ENCODE peak calls at places on chromosome 6, in ten cellular contexts. I is CD4-positive, alpha-beta T cell; N is GM23338; X is brain microvascular endothelial cell; J is RWPE2; M is Peyer's patch; W is mammary epithelial cell; B is AG04450; E is gastrocnemius medialis; F is BJ. R is an unnamed sample.

GRCh38 chr6:37381579-37381978 is 27.8 kb downstream of the RNF8 start:
- DNase-seq in W (peak; percentile 68), X (peak; percentile 31), I (peak; percentile 1), J (no peak), N (peak; percentile 91), M (no peak), E (peak; percentile 43), B (peak; percentile 21), F (peak; percentile 4), R (peak; percentile 84)

GRCh38 chr6:72783667-72784066 is 161.8 kb downstream of the KCNQ5 start:
- DNase-seq in E (no peak), I (no peak), J (no peak), M (no peak), X (peak; percentile 58), W (no peak), B (no peak), N (no peak), F (no peak), R (no peak)

GRCh38 chr6:37321101-37321500 is 32.7 kb upstream of the RNF8 start:
- DNase-seq in I (no peak), N (no peak), J (no peak), F (no peak), E (no peak), W (no peak), B (no peak), M (no peak), X (no peak), R (no peak)

GRCh38 chr6:38064431-38064830 is 244.9 kb downstream of the ZFAND3 start:
- DNase-seq in X (no peak), M (no peak), W (no peak), I (no peak), N (no peak), B (no peak), E (no peak), J (no peak), F (no peak), R (no peak)

GRCh38 chr6:39289490-39289889 is 24.7 kb downstream of the KCNK17 start:
- DNase-seq in N (no peak), B (no peak), E (no peak), W (no peak), M (no peak), J (no peak), X (no peak), F (no peak), I (no peak), R (no peak)

GRCh38 chr6:115159733-115160132 is 816.9 kb upstream of the HS3ST5 start:
- DNase-seq in E (no peak), I (no peak), X (no peak), B (no peak), J (no peak), M (no peak), N (no peak), F (no peak), W (no peak), R (no peak)

GRCh38 chr6:38068854-38069253 is 249.3 kb downstream of the ZFAND3 start:
- DNase-seq in J (no peak), W (no peak), N (no peak), E (no peak), M (no peak), B (no peak), I (no peak), F (no peak), X (no peak), R (no peak)

GRCh38 chr6:133297657-133298056 is 56.5 kb downstream of the EYA4 start:
- DNase-seq in I (no peak), J (no peak), B (no peak), X (no peak), W (no peak), M (no peak), N (no peak), F (no peak), E (no peak), R (no peak)

GRCh38 chr6:129575378-129576118 is 134.4 kb downstream of the ARHGAP18 start:
- DNase-seq in N (peak; percentile 79), E (no peak), J (no peak), I (no peak), F (peak; percentile 8), W (peak; percentile 70), X (peak; percentile 65), M (no peak), B (no peak), R (peak; percentile 65)

GRCh38 chr6:73285674-73286283 is 22.8 kb upstream of the KHDC1 start:
- DNase-seq in F (no peak), W (peak; percentile 30), B (peak; percentile 23), J (no peak), M (no peak), N (peak; percentile 82), E (no peak), I (no peak), X (peak; percentile 53), R (peak; percentile 57)

GRCh38 chr6:161066511-161066910 is 74.9 kb downstream of the MAP3K4 start:
- DNase-seq in E (no peak), B (no peak), F (no peak), M (no peak), J (no peak), N (peak; percentile 7), W (no peak), X (no peak), I (no peak), R (no peak)

GRCh38 chr6:7146079-7146828 is 38.5 kb downstream of the RREB1 start:
- DNase-seq in J (no peak), B (no peak), E (peak; percentile 68), M (peak; percentile 71), W (peak; percentile 56), I (no peak), F (no peak), X (peak; percentile 58), N (peak; percentile 52), R (peak; percentile 56)

GRCh38 chr6:37204014-37204751 is 34.2 kb downstream of the PIM1 start:
- DNase-seq in F (no peak), M (peak; percentile 66), B (no peak), W (peak; percentile 55), X (no peak), J (no peak), E (peak; percentile 52), I (no peak), N (no peak), R (peak; percentile 78)

GRCh38 chr6:35392111-35392702 is 49.8 kb downstream of the PPARD start:
- DNase-seq in B (no peak), N (no peak), X (no peak), I (no peak), F (no peak), M (peak; percentile 89), E (peak; percentile 27), J (peak; percentile 98), W (peak; percentile 94), R (peak; percentile 47)

GRCh38 chr6:30074331-30075093 is 1.1 kb downstream of the RNF39 start:
- DNase-seq in B (no peak), X (no peak), I (no peak), M (no peak), E (no peak), J (no peak), F (no peak), N (peak; percentile 78), W (no peak), R (peak; percentile 51)

GRCh38 chr6:109349419-109349987 is 32.8 kb downstream of the CD164 start:
- DNase-seq in X (peak; percentile 52), W (peak; percentile 30), M (peak; percentile 66), N (no peak), B (peak; percentile 27), I (no peak), J (no peak), E (no peak), F (peak; percentile 10), R (peak; percentile 75)

GRCh38 chr6:157929765-157930319 is 51.8 kb upstream of the SYNJ2 start:
- DNase-seq in W (no peak), E (no peak), M (no peak), N (no peak), F (no peak), J (no peak), X (no peak), B (no peak), I (no peak), R (no peak)

DNA sequence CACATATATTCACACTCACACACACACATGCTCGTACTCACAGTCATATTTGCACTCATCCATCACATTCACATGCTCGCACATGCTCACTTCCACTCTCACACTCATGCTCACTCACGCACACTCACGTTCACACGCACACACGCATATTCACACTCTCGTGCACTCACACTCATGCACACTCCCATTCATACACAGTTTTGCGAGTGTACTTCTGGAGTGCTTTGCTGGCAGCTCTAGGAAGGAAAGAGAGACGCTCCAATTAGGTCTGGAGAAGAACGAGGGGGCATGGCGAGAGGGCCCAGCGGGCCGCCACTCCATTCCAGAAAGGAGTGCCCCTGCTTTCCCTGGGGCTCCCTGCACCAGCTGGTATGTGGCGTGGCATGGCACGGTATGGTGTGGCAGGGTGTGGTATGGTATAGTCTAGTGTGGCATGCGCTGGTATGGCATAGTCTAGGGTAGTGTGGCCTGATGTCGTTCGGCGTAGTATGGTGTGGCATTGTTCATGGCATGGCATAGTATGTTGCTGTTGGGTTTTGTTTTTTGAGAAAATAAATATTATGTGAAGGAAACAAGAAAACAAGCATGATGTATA is 216.8 kb upstream of the CDYL start:
- DNase-seq in M (no peak), I (no peak), B (no peak), N (no peak), F (no peak), E (no peak), X (no peak), J (no peak), W (no peak), R (no peak)
- H3K27me3 ChIP-seq in M (no peaks in the 10 kb centered on the region), I (no peaks in the 10 kb centered on the region), B (peaks cover 10% of the 10 kb centered on the region), N (no peaks in the 10 kb centered on the region), F (no peaks in the 10 kb centered on the region), E (no peaks in the 10 kb centered on the region), X (no peaks in the 10 kb centered on the region), J (no peaks in the 10 kb centered on the region), W (no peaks in the 10 kb centered on the region), R (no peaks in the 10 kb centered on the region)

GRCh38 chr6:40928738-40929137 is 110.3 kb downstream of the UNC5CL start:
- DNase-seq in M (no peak), N (no peak), E (no peak), X (no peak), F (no peak), J (no peak), B (no peak), I (no peak), W (no peak), R (no peak)
- H3K27me3 ChIP-seq in M (no peaks in the 10 kb centered on the region), N (no peaks in the 10 kb centered on the region), E (no peaks in the 10 kb centered on the region), X (no peaks in the 10 kb centered on the region), F (no peaks in the 10 kb centered on the region), J (no peaks in the 10 kb centered on the region), B (no peaks in the 10 kb centered on the region), I (peaks cover 3% of the 10 kb centered on the region), W (no peaks in the 10 kb centered on the region), R (no peaks in the 10 kb centered on the region)

GRCh38 chr6:41652876-41653641 is 14.8 kb downstream of the MDFI start:
- DNase-seq in J (no peak), N (no peak), B (no peak), F (no peak), M (peak; percentile 41), E (no peak), X (no peak), W (no peak), I (no peak), R (peak; percentile 53)
- H3K27me3 ChIP-seq in J (no peaks in the 10 kb centered on the region), N (no peaks in the 10 kb centered on the region), B (peaks cover 26% of the 10 kb centered on the region), F (peaks cover 15% of the 10 kb centered on the region), M (no peaks in the 10 kb centered on the region), E (no peaks in the 10 kb centered on the region), X (no peaks in the 10 kb centered on the region), W (no peaks in the 10 kb centered on the region), I (peaks cover under 1% of the 10 kb centered on the region), R (no peaks in the 10 kb centered on the region)

DNA sequence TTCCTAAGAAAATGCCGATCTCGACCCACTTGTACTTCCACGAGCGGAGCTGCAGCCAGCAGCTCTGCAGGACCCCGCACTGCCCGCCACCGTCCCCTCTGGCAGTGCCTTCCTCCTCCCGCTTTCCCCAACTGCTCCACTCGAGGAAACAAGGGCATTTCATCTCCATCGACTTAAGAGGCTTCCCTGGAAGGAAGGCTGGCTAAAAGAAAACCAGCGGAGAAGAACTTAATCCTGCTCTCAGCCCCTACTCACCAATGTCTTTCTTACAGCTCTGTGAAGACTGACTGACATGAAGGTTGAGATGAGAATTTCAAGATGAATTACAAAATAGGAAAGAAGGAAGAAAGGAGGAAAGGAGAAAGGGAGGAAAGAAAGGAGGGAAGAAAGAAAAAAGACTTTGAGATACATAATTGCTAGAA is 15.6 kb downstream of the FOXC1 start:
- DNase-seq in F (no peak), N (no peak), X (no peak), E (no peak), B (no peak), J (no peak), W (no peak), I (no peak), M (no peak), R (no peak)
- H3K27me3 ChIP-seq in F (peaks cover 3% of the 10 kb centered on the region), N (peaks cover 94% of the 10 kb centered on the region), X (peaks cover 75% of the 10 kb centered on the region), E (peaks cover 60% of the 10 kb centered on the region), B (peaks cover 27% of the 10 kb centered on the region), J (no peaks in the 10 kb centered on the region), W (no peaks in the 10 kb centered on the region), I (peaks cover 73% of the 10 kb centered on the region), M (peaks cover 7% of the 10 kb centered on the region), R (peaks cover 95% of the 10 kb centered on the region)

R was measured in hepatocyte.